ENCODE peak calls at places on chromosomes 12 and 14, in eight cellular contexts. A is left lung, S is neural progenitor cell, K is heart left ventricle, N is NT2/D1, L is PC-3, X is ascending aorta, J is hepatocyte. R is an unnamed sample.
A peak's percentile ranks its signal among the peaks of the same experiment; 100 is the strongest.

GRCh38 chr14:23485311-23485710 is 15.8 kb downstream of the NGDN start:
- DNase-seq in J (no peak), K (no peak), L (no peak), A (no peak), X (no peak), S (no peak), N (no peak), R (no peak)

GRCh38 chr14:100671386-100671901 is 55.2 kb upstream of the DLK1 start:
- DNase-seq in X (no peak), K (no peak), J (no peak), S (no peak), L (no peak), A (no peak), N (no peak), R (no peak)

GRCh38 chr12:7039403-7039802 is 21.1 kb upstream of the C1S start:
- DNase-seq in J (no peak), N (no peak), S (no peak), L (no peak), X (no peak), A (no peak), K (no peak), R (no peak)

GRCh38 chr12:66883545-66883944 is 204.7 kb upstream of the GRIP1 start:
- DNase-seq in X (no peak), N (no peak), S (no peak), A (no peak), K (no peak), L (no peak), J (no peak), R (no peak)

GRCh38 chr14:104602315-104602932 is 2.1 kb downstream of the TMEM179 start:
- DNase-seq in S (no peak), A (peak; percentile 43), X (no peak), J (no peak), L (no peak), N (no peak), K (no peak), R (no peak)

GRCh38 chr14:57982802-57983201 is 116.9 kb upstream of the SLC35F4 start:
- DNase-seq in L (peak; percentile 29), S (peak; percentile 63), J (peak; percentile 46), N (no peak), A (peak; percentile 81), K (no peak), X (no peak), R (no peak)

GRCh38 chr14:34596891-34597290 is 33.1 kb downstream of the SNX6 start:
- DNase-seq in J (no peak), S (no peak), A (no peak), N (no peak), X (no peak), K (no peak), L (no peak), R (no peak)

GRCh38 chr14:45359766-45360165 is 106.8 kb upstream of the MIS18BP1 start:
- DNase-seq in A (no peak), K (no peak), X (no peak), J (no peak), S (no peak), L (peak; percentile 8), N (no peak), R (no peak)

GRCh38 chr14:67934087-67934486 is 114.5 kb downstream of the RAD51B start:
- DNase-seq in N (peak; percentile 78), L (peak; percentile 88), K (no peak), J (peak; percentile 83), A (no peak), X (no peak), S (peak; percentile 88), R (peak; percentile 73)

GRCh38 chr12:59059401-59059935 is 139.2 kb upstream of the LRIG3 start:
- DNase-seq in J (no peak), L (no peak), X (no peak), K (no peak), N (no peak), S (peak; percentile 73), A (no peak), R (no peak)

GRCh38 chr12:113862570-113863454 is 103.3 kb downstream of the RBM19 start:
- DNase-seq in J (peak; percentile 35), N (peak; percentile 25), A (no peak), S (no peak), K (no peak), X (no peak), L (no peak), R (no peak)

GRCh38 chr12:102438047-102438822 is 42.1 kb downstream of the IGF1 start:
- DNase-seq in L (no peak), A (no peak), K (no peak), N (no peak), J (no peak), S (peak; percentile 12), X (no peak), R (no peak)

GRCh38 chr14:55689971-55690871 is 110.2 kb downstream of the KTN1 start:
- DNase-seq in N (no peak), L (peak; percentile 83), A (no peak), K (no peak), J (no peak), X (no peak), S (peak; percentile 33), R (no peak)

GRCh38 chr12:77102691-77103090 is 37.3 kb upstream of the E2F7 start:
- DNase-seq in K (no peak), J (no peak), X (no peak), S (no peak), A (no peak), L (peak; percentile 81), N (no peak), R (no peak)

GRCh38 chr14:102774391-102775153 is 2.7 kb upstream of the TRAF3 start:
- DNase-seq in S (peak; percentile 78), A (no peak), L (peak; percentile 65), K (no peak), J (peak; percentile 84), X (no peak), N (peak; percentile 42), R (peak; percentile 67)

GRCh38 chr12:132529899-132530298 is 39.9 kb downstream of the FBRSL1 start:
- DNase-seq in J (no peak), A (no peak), L (no peak), S (no peak), K (no peak), N (no peak), X (no peak), R (no peak)

GRCh38 chr12:124545508-124546418 is 21.6 kb downstream of the NCOR2 start:
- DNase-seq in L (no peak), X (no peak), N (no peak), J (no peak), A (peak; percentile 85), K (no peak), S (no peak), R (no peak)

GRCh38 chr12:101204598-101205304 is 5.3 kb downstream of the SLC5A8 start:
- DNase-seq in X (no peak), S (peak; percentile 5), A (no peak), L (peak; percentile 7), J (no peak), N (no peak), K (no peak), R (no peak)

DNA sequence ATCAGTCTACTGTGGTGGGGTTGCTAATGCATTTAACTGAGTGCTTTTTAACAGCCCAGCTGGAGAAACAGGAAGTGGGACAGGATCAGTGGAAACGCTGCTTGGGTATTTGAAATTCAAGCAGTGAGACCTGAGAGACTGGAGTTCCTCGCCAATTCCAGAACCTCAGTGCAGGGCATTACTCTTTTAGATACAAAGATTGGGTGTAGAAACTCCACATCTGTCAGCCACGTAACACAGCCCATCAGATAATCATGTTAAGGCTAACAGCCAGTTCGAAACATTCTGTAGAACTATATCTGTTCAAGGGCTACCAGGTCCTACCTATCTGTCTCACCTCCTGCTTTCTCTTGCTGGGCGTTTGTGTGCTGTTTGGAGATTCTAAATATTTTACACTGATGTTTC is 45.5 kb downstream of the RAD52 start:
- DNase-seq in J (no peak), K (no peak), N (peak; percentile 23), X (no peak), A (no peak), S (no peak), L (no peak), R (peak; percentile 20)
- H3K36me3 ChIP-seq in J (peaks cover 5% of the 10 kb centered on the region), K (peaks cover 100% of the 10 kb centered on the region), N (peaks cover 95% of the 10 kb centered on the region), X (peaks cover 72% of the 10 kb centered on the region), A (peaks cover 100% of the 10 kb centered on the region), S (peaks cover 9% of the 10 kb centered on the region), L (peaks cover 45% of the 10 kb centered on the region), R (peaks cover 96% of the 10 kb centered on the region)

GRCh38 chr14:61337893-61338292 is 16.5 kb downstream of the PRKCH start:
- DNase-seq in K (no peak), S (no peak), A (no peak), X (no peak), L (no peak), N (no peak), J (no peak), R (no peak)

GRCh38 chr14:61334197-61334701 is 12.9 kb downstream of the PRKCH start:
- DNase-seq in N (no peak), X (no peak), S (peak; percentile 66), L (no peak), A (no peak), J (no peak), K (no peak), R (no peak)

GRCh38 chr14:61332658-61333029 is 11.3 kb downstream of the PRKCH start:
- DNase-seq in X (no peak), S (no peak), K (no peak), L (no peak), J (no peak), A (no peak), N (no peak), R (no peak)

GRCh38 chr14:61335876-61336275 is 14.5 kb downstream of the PRKCH start:
- DNase-seq in J (no peak), S (no peak), X (no peak), K (no peak), A (no peak), L (no peak), N (no peak), R (no peak)

GRCh38 chr14:61335049-61335448 is 13.7 kb downstream of the PRKCH start:
- DNase-seq in L (no peak), J (no peak), N (no peak), X (no peak), A (no peak), K (no peak), S (no peak), R (no peak)
- H3K4me1 ChIP-seq in L (no peaks in the 10 kb centered on the region), J (no peaks in the 10 kb centered on the region), N (no peaks in the 10 kb centered on the region), X (no peaks in the 10 kb centered on the region), A (no peaks in the 10 kb centered on the region), K (no peaks in the 10 kb centered on the region), S (peaks cover 14% of the 10 kb centered on the region), R (no peaks in the 10 kb centered on the region)

GRCh38 chr14:95107711-95108110 is 49.6 kb downstream of the DICER1 start:
- DNase-seq in A (no peak), S (no peak), J (no peak), X (no peak), L (no peak), N (no peak), K (no peak), R (no peak)
- H3K36me3 ChIP-seq in A (peaks cover 96% of the 10 kb centered on the region), S (peaks cover 27% of the 10 kb centered on the region), J (peaks cover 3% of the 10 kb centered on the region), X (peaks cover 64% of the 10 kb centered on the region), L (peaks cover 56% of the 10 kb centered on the region), N (peaks cover 78% of the 10 kb centered on the region), K (peaks cover 100% of the 10 kb centered on the region), R (peaks cover 96% of the 10 kb centered on the region)

GRCh38 chr12:131033486-131033885 is 79.8 kb downstream of the ADGRD1 start:
- DNase-seq in X (no peak), N (no peak), J (no peak), L (no peak), A (no peak), S (no peak), K (no peak), R (no peak)
- H3K4me1 ChIP-seq in X (no peaks in the 10 kb centered on the region), N (peaks cover 18% of the 10 kb centered on the region), J (no peaks in the 10 kb centered on the region), L (no peaks in the 10 kb centered on the region), A (no peaks in the 10 kb centered on the region), S (peaks cover 16% of the 10 kb centered on the region), K (no peaks in the 10 kb centered on the region), R (peaks cover 61% of the 10 kb centered on the region)